ENCODE peak calls at places on chromosomes 11 and 22, in ten cellular contexts. Q is EL; H is effector memory CD4-positive, alpha-beta T cell; E is GM12865; C is NCI-H510A treated with DMSO at 0.1 percent for 48 hours; S is GDM1; K is substantia nigra; P is NCI-H1417; I is stomach; W is GM06990. X is an unnamed sample.

GRCh38 chr11:111269146-111269868 is 23.8 kb downstream of the POU2AF2 start:
- DNase-seq in K (no peak), Q (no peak), P (no peak), S (no peak), I (no peak), W (no peak), C (no peak), E (no peak), H (no peak), X (no peak)

GRCh38 chr11:130802567-130802966 is 113.7 kb downstream of the SNX19 start:
- DNase-seq in K (no peak), E (no peak), I (no peak), W (no peak), P (no peak), H (no peak), S (no peak), C (no peak), Q (no peak), X (no peak)

GRCh38 chr22:42745118-42745517 is 24.4 kb upstream of the A4GALT start:
- DNase-seq in E (no peak), W (no peak), H (no peak), I (no peak), Q (peak), S (no peak), K (no peak), P (no peak), C (no peak), X (no peak)

GRCh38 chr11:108975641-108976071 is 310.8 kb downstream of the DDX10 start:
- DNase-seq in K (no peak), I (no peak), P (peak), H (no peak), S (no peak), W (no peak), Q (no peak), E (no peak), C (peak), X (no peak)

GRCh38 chr22:34035209-34035608 is 114.9 kb upstream of the LARGE1 start:
- DNase-seq in E (no peak), K (no peak), C (no peak), S (no peak), W (no peak), H (no peak), Q (no peak), P (no peak), I (no peak), X (no peak)

GRCh38 chr22:31754813-31755212 is 994 bp downstream of the DEPDC5 start:
- DNase-seq in E (peak), C (no peak), Q (no peak), W (no peak), K (no peak), I (no peak), H (no peak), S (no peak), P (no peak), X (no peak)

GRCh38 chr11:1548221-1549070 is 23.6 kb downstream of the DUSP8 start:
- DNase-seq in H (no peak), P (peak), K (no peak), Q (peak), W (no peak), E (no peak), I (peak), S (no peak), C (peak), X (peak)

GRCh38 chr11:44456544-44457270 is 108.8 kb upstream of the CD82 start:
- DNase-seq in P (no peak), K (no peak), W (no peak), Q (no peak), I (no peak), C (no peak), S (no peak), H (no peak), E (peak), X (no peak)

GRCh38 chr22:44878483-44879300 is 126.3 kb downstream of the ARHGAP8 start:
- DNase-seq in S (no peak), I (no peak), W (no peak), Q (no peak), K (no peak), E (no peak), H (no peak), P (no peak), C (no peak), X (no peak)

GRCh38 chr11:99513368-99513767 is 492.6 kb downstream of the CNTN5 start:
- DNase-seq in H (no peak), K (no peak), E (no peak), C (no peak), P (no peak), Q (no peak), I (no peak), S (no peak), W (no peak), X (no peak)

GRCh38 chr11:65290448-65291165 is 24.1 kb upstream of the CDC42EP2 start:
- DNase-seq in W (no peak), I (peak), S (no peak), C (no peak), Q (peak), E (peak), H (no peak), K (no peak), P (peak), X (peak)

GRCh38 chr11:111285205-111286079 is 12.9 kb upstream of the POU2AF3 start:
- DNase-seq in H (no peak), C (no peak), P (no peak), I (no peak), K (no peak), E (no peak), S (no peak), W (no peak), Q (no peak), X (no peak)

GRCh38 chr11:68457898-68458249 is 2.7 kb upstream of the PPP6R3 start:
- DNase-seq in S (no peak), H (no peak), P (no peak), Q (no peak), I (no peak), K (no peak), W (no peak), C (no peak), E (no peak), X (peak)

GRCh38 chr22:33883561-33883960 is 36.7 kb downstream of the LARGE1 start:
- DNase-seq in W (no peak), P (no peak), E (peak), K (no peak), I (no peak), C (no peak), H (no peak), Q (no peak), S (no peak), X (no peak)

GRCh38 chr22:45335021-45335818 is 25.5 kb downstream of the FAM118A start:
- DNase-seq in E (no peak), K (no peak), I (no peak), W (no peak), P (no peak), H (no peak), S (no peak), Q (no peak), C (no peak), X (no peak)

GRCh38 chr11:127737499-127737898 is 736.9 kb upstream of the KIRREL3 start:
- DNase-seq in P (no peak), C (no peak), S (no peak), W (no peak), E (no peak), I (no peak), H (no peak), K (no peak), Q (no peak), X (no peak)

GRCh38 chr11:74121804-74122203 is 49.0 kb downstream of the C2CD3 start:
- DNase-seq in P (no peak), E (no peak), C (no peak), Q (no peak), H (no peak), K (no peak), S (no peak), I (no peak), W (no peak), X (no peak)

GRCh38 chr11:106091480-106092123 is 14.1 kb downstream of the AASDHPPT start:
- DNase-seq in S (no peak), H (no peak), P (no peak), K (no peak), C (no peak), I (no peak), Q (peak), E (peak), W (peak), X (no peak)